ENCODE peak calls at places on chromosomes 5 and 9, in seven cellular contexts. N is CD8-positive, alpha-beta T cell; B is WTC11; I is HTR-8/SVneo; H is ovary; D is A549; X is naive thymus-derived CD8-positive, alpha-beta T cell. U is an unnamed sample.

GRCh38 chr5:94893404-94894145 is 275.1 kb downstream of the SLF1 start:
- DNase-seq in N (no peak), B (no peak), I (peak), H (no peak), D (peak), X (no peak), U (peak)

GRCh38 chr9:3475300-3476020 is 50.3 kb downstream of the RFX3 start:
- DNase-seq in N (no peak), B (peak), I (no peak), H (no peak), D (no peak), X (no peak), U (peak)

GRCh38 chr9:81591791-81592190 is 97.6 kb downstream of the TLE1 start:
- DNase-seq in N (no peak), B (no peak), I (no peak), H (no peak), D (no peak), X (no peak), U (no peak)

GRCh38 chr9:90129446-90129845 is 513.2 kb downstream of the DIRAS2 start:
- DNase-seq in N (no peak), B (no peak), I (no peak), H (no peak), D (no peak), X (no peak), U (no peak)

GRCh38 chr5:104800440-104801048 is 1238.0 kb upstream of the NUDT12 start:
- DNase-seq in N (no peak), B (peak), I (no peak), H (no peak), D (peak), X (no peak), U (no peak)

GRCh38 chr5:71829206-71829605 is 110.1 kb downstream of the CARTPT start:
- DNase-seq in N (no peak), B (no peak), I (no peak), H (no peak), D (no peak), X (no peak), U (no peak)

GRCh38 chr9:122348288-122348777 is 22.5 kb upstream of the PTGS1 start:
- DNase-seq in N (no peak), B (no peak), I (no peak), H (no peak), D (no peak), X (no peak), U (no peak)

GRCh38 chr9:110321055-110321454 is 16.6 kb downstream of the TXNDC8 start:
- DNase-seq in N (no peak), B (no peak), I (no peak), H (no peak), D (no peak), X (no peak), U (no peak)

GRCh38 chr5:14039576-14039975 is 95.1 kb upstream of the DNAH5 start:
- DNase-seq in N (no peak), B (no peak), I (peak), H (no peak), D (peak), X (no peak), U (peak)

GRCh38 chr5:75367401-75367800 is 30.4 kb downstream of the HMGCR start:
- DNase-seq in N (no peak), B (no peak), I (no peak), H (no peak), D (no peak), X (no peak), U (no peak)

GRCh38 chr9:17063535-17064135 is 71.2 kb upstream of the CNTLN start:
- DNase-seq in N (no peak), B (no peak), I (peak), H (no peak), D (peak), X (no peak), U (peak)

GRCh38 chr5:146388418-146388817 is 49.8 kb downstream of the POU4F3 start:
- DNase-seq in N (no peak), B (no peak), I (peak), H (no peak), D (no peak), X (no peak), U (no peak)

GRCh38 chr9:69476016-69476415 is 151.0 kb downstream of the ENTREP1 start:
- DNase-seq in N (no peak), B (no peak), I (no peak), H (no peak), D (no peak), X (peak), U (peak)

U was measured in RPMI7951.